ENCODE peak calls at places on chromosomes 1 and 21, in ten cellular contexts. One of them, this sample, is unnamed.

GRCh38 chr1:240092301-240093119 is 827 bp downstream of the FMN2 start:
- DNase-seq in heart right ventricle: no peak
- DNase-seq in cardiac muscle cell: peak; percentile 78
- DNase-seq in heart left ventricle: no peak
- DNase-seq in IMR-90: peak; percentile 74
- DNase-seq in upper lobe of right lung: no peak
- DNase-seq in PC-3: peak; percentile 60
- DNase-seq in stomach: no peak
- DNase-seq in sigmoid colon: peak; percentile 66
- DNase-seq in HepG2: no peak
- DNase-seq in this sample: no peak

GRCh38 chr1:81974222-81974841 is 173.6 kb downstream of the ADGRL2 start:
- DNase-seq in heart right ventricle: peak; percentile 6
- DNase-seq in cardiac muscle cell: peak; percentile 72
- DNase-seq in heart left ventricle: no peak
- DNase-seq in IMR-90: no peak
- DNase-seq in upper lobe of right lung: no peak
- DNase-seq in PC-3: no peak
- DNase-seq in stomach: no peak
- DNase-seq in sigmoid colon: no peak
- DNase-seq in HepG2: peak; percentile 3
- DNase-seq in this sample: no peak

GRCh38 chr1:29752141-29752540 is 515.8 kb downstream of the PTPRU start:
- DNase-seq in heart right ventricle: no peak
- DNase-seq in cardiac muscle cell: peak; percentile 80
- DNase-seq in heart left ventricle: no peak
- DNase-seq in IMR-90: no peak
- DNase-seq in upper lobe of right lung: no peak
- DNase-seq in PC-3: peak; percentile 7
- DNase-seq in stomach: no peak
- DNase-seq in sigmoid colon: peak; percentile 33
- DNase-seq in HepG2: no peak
- DNase-seq in this sample: no peak

GRCh38 chr1:224683981-224684380 is 67.9 kb downstream of the CNIH3 start:
- DNase-seq in heart right ventricle: no peak
- DNase-seq in cardiac muscle cell: no peak
- DNase-seq in heart left ventricle: no peak
- DNase-seq in IMR-90: no peak
- DNase-seq in upper lobe of right lung: no peak
- DNase-seq in PC-3: no peak
- DNase-seq in stomach: no peak
- DNase-seq in sigmoid colon: no peak
- DNase-seq in HepG2: no peak
- DNase-seq in this sample: no peak

GRCh38 chr1:173603056-173603591 is at the start of gene SLC9C2:
- DNase-seq in heart right ventricle: peak; percentile 49
- DNase-seq in cardiac muscle cell: peak; percentile 63
- DNase-seq in heart left ventricle: no peak
- DNase-seq in IMR-90: peak; percentile 17
- DNase-seq in upper lobe of right lung: no peak
- DNase-seq in PC-3: no peak
- DNase-seq in stomach: peak; percentile 46
- DNase-seq in sigmoid colon: no peak
- DNase-seq in HepG2: no peak
- DNase-seq in this sample: peak; percentile 36

GRCh38 chr1:12219800-12220199 is 10.0 kb upstream of the VPS13D start:
- DNase-seq in heart right ventricle: no peak
- DNase-seq in cardiac muscle cell: no peak
- DNase-seq in heart left ventricle: no peak
- DNase-seq in IMR-90: no peak
- DNase-seq in upper lobe of right lung: no peak
- DNase-seq in PC-3: no peak
- DNase-seq in stomach: no peak
- DNase-seq in sigmoid colon: no peak
- DNase-seq in HepG2: no peak
- DNase-seq in this sample: no peak

GRCh38 chr21:36134820-36135390 is at the start of gene CBR3:
- DNase-seq in heart right ventricle: peak; percentile 48
- DNase-seq in cardiac muscle cell: no peak
- DNase-seq in heart left ventricle: peak; percentile 81
- DNase-seq in IMR-90: peak; percentile 41
- DNase-seq in upper lobe of right lung: peak; percentile 77
- DNase-seq in PC-3: peak; percentile 79
- DNase-seq in stomach: peak; percentile 48
- DNase-seq in sigmoid colon: peak; percentile 83
- DNase-seq in HepG2: no peak
- DNase-seq in this sample: no peak

GRCh38 chr1:25792115-25792514 is 7.9 kb upstream of the SELENON start:
- DNase-seq in heart right ventricle: no peak
- DNase-seq in cardiac muscle cell: no peak
- DNase-seq in heart left ventricle: no peak
- DNase-seq in IMR-90: no peak
- DNase-seq in upper lobe of right lung: no peak
- DNase-seq in PC-3: no peak
- DNase-seq in stomach: no peak
- DNase-seq in sigmoid colon: no peak
- DNase-seq in HepG2: no peak
- DNase-seq in this sample: no peak

GRCh38 chr1:29628190-29628589 is 391.9 kb downstream of the PTPRU start:
- DNase-seq in heart right ventricle: no peak
- DNase-seq in cardiac muscle cell: no peak
- DNase-seq in heart left ventricle: no peak
- DNase-seq in IMR-90: no peak
- DNase-seq in upper lobe of right lung: no peak
- DNase-seq in PC-3: no peak
- DNase-seq in stomach: no peak
- DNase-seq in sigmoid colon: no peak
- DNase-seq in HepG2: no peak
- DNase-seq in this sample: no peak

GRCh38 chr1:172002725-172003345 is 161.5 kb downstream of the DNM3 start:
- DNase-seq in heart right ventricle: peak; percentile 9
- DNase-seq in cardiac muscle cell: peak; percentile 45
- DNase-seq in heart left ventricle: no peak
- DNase-seq in IMR-90: peak; percentile 73
- DNase-seq in upper lobe of right lung: no peak
- DNase-seq in PC-3: peak; percentile 94
- DNase-seq in stomach: no peak
- DNase-seq in sigmoid colon: no peak
- DNase-seq in HepG2: peak; percentile 37
- DNase-seq in this sample: peak; percentile 54

GRCh38 chr1:206809504-206810084 is 37.3 kb upstream of the IL10 start:
- DNase-seq in heart right ventricle: no peak
- DNase-seq in cardiac muscle cell: peak; percentile 43
- DNase-seq in heart left ventricle: no peak
- DNase-seq in IMR-90: peak; percentile 45
- DNase-seq in upper lobe of right lung: no peak
- DNase-seq in PC-3: peak; percentile 82
- DNase-seq in stomach: peak; percentile 50
- DNase-seq in sigmoid colon: no peak
- DNase-seq in HepG2: peak; percentile 10
- DNase-seq in this sample: peak; percentile 68

GRCh38 chr1:65255088-65256050 is 54.0 kb upstream of the DNAJC6 start:
- DNase-seq in heart right ventricle: no peak
- DNase-seq in cardiac muscle cell: peak; percentile 60
- DNase-seq in heart left ventricle: no peak
- DNase-seq in IMR-90: no peak
- DNase-seq in upper lobe of right lung: no peak
- DNase-seq in PC-3: peak; percentile 31
- DNase-seq in stomach: no peak
- DNase-seq in sigmoid colon: no peak
- DNase-seq in HepG2: no peak
- DNase-seq in this sample: peak; percentile 10

GRCh38 chr21:16742116-16742515 is 770.7 kb upstream of the CXADR start:
- DNase-seq in heart right ventricle: peak; percentile 9
- DNase-seq in cardiac muscle cell: no peak
- DNase-seq in heart left ventricle: peak; percentile 38
- DNase-seq in IMR-90: no peak
- DNase-seq in upper lobe of right lung: no peak
- DNase-seq in PC-3: no peak
- DNase-seq in stomach: no peak
- DNase-seq in sigmoid colon: peak; percentile 78
- DNase-seq in HepG2: no peak
- DNase-seq in this sample: no peak

GRCh38 chr1:3367376-3367775 is 87.1 kb upstream of the ARHGEF16 start:
- DNase-seq in heart right ventricle: no peak
- DNase-seq in cardiac muscle cell: no peak
- DNase-seq in heart left ventricle: peak; percentile 52
- DNase-seq in IMR-90: no peak
- DNase-seq in upper lobe of right lung: no peak
- DNase-seq in PC-3: no peak
- DNase-seq in stomach: no peak
- DNase-seq in sigmoid colon: no peak
- DNase-seq in HepG2: no peak
- DNase-seq in this sample: no peak

GRCh38 chr1:235429143-235429542 is 61.9 kb downstream of the TBCE start:
- DNase-seq in heart right ventricle: no peak
- DNase-seq in cardiac muscle cell: no peak
- DNase-seq in heart left ventricle: no peak
- DNase-seq in IMR-90: no peak
- DNase-seq in upper lobe of right lung: no peak
- DNase-seq in PC-3: peak; percentile 25
- DNase-seq in stomach: no peak
- DNase-seq in sigmoid colon: no peak
- DNase-seq in HepG2: no peak
- DNase-seq in this sample: no peak

GRCh38 chr1:236451796-236452373 is 57.8 kb downstream of the EDARADD start:
- DNase-seq in heart right ventricle: no peak
- DNase-seq in cardiac muscle cell: peak; percentile 12
- DNase-seq in heart left ventricle: no peak
- DNase-seq in IMR-90: no peak
- DNase-seq in upper lobe of right lung: no peak
- DNase-seq in PC-3: peak; percentile 13
- DNase-seq in stomach: peak; percentile 37
- DNase-seq in sigmoid colon: no peak
- DNase-seq in HepG2: peak; percentile 28
- DNase-seq in this sample: peak; percentile 8

DNA sequence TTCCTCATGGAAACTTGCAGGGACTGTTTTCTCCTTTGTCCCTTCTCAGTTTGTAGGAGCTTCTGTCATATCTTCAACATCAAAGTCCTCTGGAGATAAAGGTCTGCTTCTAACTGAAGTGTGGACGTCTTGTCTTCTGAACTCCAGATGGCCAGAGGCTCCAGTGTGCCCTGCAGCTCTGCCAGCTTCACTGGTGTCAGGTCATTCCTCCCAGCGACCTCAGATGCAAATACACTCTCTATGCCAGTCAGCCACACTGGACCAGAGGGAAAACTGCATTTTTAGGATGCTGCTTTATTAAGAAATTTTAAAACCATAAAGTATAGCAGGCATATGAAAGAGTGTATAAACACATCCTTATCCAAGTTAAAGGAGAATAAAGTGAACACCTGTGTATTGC is 78.5 kb upstream of the ADAR start:
- DNase-seq in heart right ventricle: no peak
- DNase-seq in cardiac muscle cell: no peak
- DNase-seq in heart left ventricle: no peak
- DNase-seq in IMR-90: no peak
- DNase-seq in upper lobe of right lung: no peak
- DNase-seq in PC-3: no peak
- DNase-seq in stomach: no peak
- DNase-seq in sigmoid colon: no peak
- DNase-seq in HepG2: no peak
- DNase-seq in this sample: no peak
- TF ChIP-seq CTCF in heart right ventricle: no peak
- TF ChIP-seq CTCF in cardiac muscle cell: no peak
- TF ChIP-seq CTCF in heart left ventricle: no peak
- TF ChIP-seq CTCF in IMR-90: no peak
- TF ChIP-seq CTCF in upper lobe of right lung: no peak
- TF ChIP-seq CTCF in PC-3: no peak
- TF ChIP-seq CTCF in stomach: no peak
- TF ChIP-seq CTCF in sigmoid colon: no peak
- TF ChIP-seq CTCF in HepG2: no peak
- TF ChIP-seq CTCF in this sample: no peak

GRCh38 chr1:15002325-15002724 is 151.2 kb upstream of the TMEM51 start:
- DNase-seq in heart right ventricle: no peak
- DNase-seq in cardiac muscle cell: no peak
- DNase-seq in heart left ventricle: no peak
- DNase-seq in IMR-90: no peak
- DNase-seq in upper lobe of right lung: no peak
- DNase-seq in PC-3: no peak
- DNase-seq in stomach: no peak
- DNase-seq in sigmoid colon: no peak
- DNase-seq in HepG2: no peak
- DNase-seq in this sample: no peak
- H3K4me3 ChIP-seq in heart right ventricle: no peak overlapping the region
- H3K4me3 ChIP-seq in cardiac muscle cell: no peak overlapping the region
- H3K4me3 ChIP-seq in heart left ventricle: no peak overlapping the region
- H3K4me3 ChIP-seq in IMR-90: no peak overlapping the region
- H3K4me3 ChIP-seq in upper lobe of right lung: no peak overlapping the region
- H3K4me3 ChIP-seq in PC-3: no peak overlapping the region
- H3K4me3 ChIP-seq in stomach: no peak overlapping the region
- H3K4me3 ChIP-seq in sigmoid colon: no peak overlapping the region
- H3K4me3 ChIP-seq in HepG2: no peak overlapping the region
- H3K4me3 ChIP-seq in this sample: no peak overlapping the region

DNA sequence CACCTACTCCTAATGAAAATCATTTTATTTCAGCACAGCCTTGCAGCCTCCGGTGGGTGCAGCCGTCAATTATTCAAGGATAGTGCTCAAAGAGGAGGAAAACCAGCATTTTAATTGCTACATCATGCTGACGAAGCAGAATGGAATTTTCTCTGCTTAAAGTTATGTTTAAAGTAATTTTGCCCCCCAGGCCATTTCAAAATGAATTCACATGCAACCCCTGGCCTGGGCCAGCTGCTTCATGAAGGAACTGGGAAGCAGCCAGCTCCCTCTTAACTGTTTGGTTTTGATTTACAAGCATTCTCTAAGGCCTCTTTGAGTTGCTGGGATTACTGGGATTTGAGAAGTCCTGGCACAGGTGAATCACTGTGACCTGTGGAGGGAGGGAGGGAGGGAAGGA is 66.1 kb downstream of the PGBD5 start:
- DNase-seq in heart right ventricle: no peak
- DNase-seq in cardiac muscle cell: no peak
- DNase-seq in heart left ventricle: no peak
- DNase-seq in IMR-90: peak; percentile 80
- DNase-seq in upper lobe of right lung: no peak
- DNase-seq in PC-3: peak; percentile 93
- DNase-seq in stomach: no peak
- DNase-seq in sigmoid colon: no peak
- DNase-seq in HepG2: no peak
- DNase-seq in this sample: peak; percentile 65
- H3K27me3 ChIP-seq in heart right ventricle: no peaks in the 10 kb centered on the region
- H3K27me3 ChIP-seq in cardiac muscle cell: no peaks in the 10 kb centered on the region
- H3K27me3 ChIP-seq in heart left ventricle: no peaks in the 10 kb centered on the region
- H3K27me3 ChIP-seq in IMR-90: no peaks in the 10 kb centered on the region
- H3K27me3 ChIP-seq in upper lobe of right lung: no peaks in the 10 kb centered on the region
- H3K27me3 ChIP-seq in PC-3: peaks cover 24% of the 10 kb centered on the region
- H3K27me3 ChIP-seq in stomach: no peaks in the 10 kb centered on the region
- H3K27me3 ChIP-seq in sigmoid colon: no peaks in the 10 kb centered on the region
- H3K27me3 ChIP-seq in HepG2: peaks cover 4% of the 10 kb centered on the region
- H3K27me3 ChIP-seq in this sample: no peaks in the 10 kb centered on the region

DNA sequence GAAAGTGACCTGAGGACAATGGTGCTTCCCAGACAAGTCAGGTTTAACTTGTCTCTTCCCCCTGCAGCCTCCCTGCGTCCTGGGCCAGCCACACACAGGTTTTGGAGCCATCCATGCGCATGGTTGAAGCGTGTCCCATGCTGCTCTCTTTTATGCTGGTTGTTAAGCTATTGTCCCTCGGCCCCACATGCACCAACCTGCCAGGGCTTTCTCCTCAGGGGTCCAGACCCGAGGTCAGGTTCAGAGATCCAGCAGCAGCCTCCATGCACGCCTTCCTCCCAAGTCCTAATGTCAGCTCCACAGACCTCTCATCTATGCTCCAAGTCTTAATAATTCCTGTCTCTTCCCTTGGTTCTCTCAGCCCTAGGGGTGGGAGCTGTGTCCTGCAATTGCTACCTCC is 1.6 kb downstream of the ABCA4 start:
- DNase-seq in heart right ventricle: no peak
- DNase-seq in cardiac muscle cell: no peak
- DNase-seq in heart left ventricle: no peak
- DNase-seq in IMR-90: no peak
- DNase-seq in upper lobe of right lung: no peak
- DNase-seq in PC-3: no peak
- DNase-seq in stomach: no peak
- DNase-seq in sigmoid colon: no peak
- DNase-seq in HepG2: no peak
- DNase-seq in this sample: no peak
- TF ChIP-seq CTCF in heart right ventricle: no peak
- TF ChIP-seq CTCF in cardiac muscle cell: no peak
- TF ChIP-seq CTCF in heart left ventricle: no peak
- TF ChIP-seq CTCF in IMR-90: no peak
- TF ChIP-seq CTCF in upper lobe of right lung: no peak
- TF ChIP-seq CTCF in PC-3: no peak
- TF ChIP-seq CTCF in stomach: no peak
- TF ChIP-seq CTCF in sigmoid colon: no peak
- TF ChIP-seq CTCF in HepG2: no peak
- TF ChIP-seq CTCF in this sample: no peak

This sample was measured in bronchial epithelial cell.